ENCODE peak calls at places on chromosomes 1 and 21, in five cellular contexts. S is vagina, L is transverse colon, P is K562, R is sigmoid colon. X is an unnamed sample.
A peak's percentile ranks its signal among the peaks of the same experiment; 100 is the strongest.

GRCh38 chr1:25006770-25007169 is 76.7 kb upstream of the RUNX3 start:
- DNase-seq in P (no peak), S (no peak), L (no peak), R (peak; percentile 72), X (peak; percentile 63)

GRCh38 chr1:21261551-21262281 is 28.5 kb downstream of the ECE1 start:
- DNase-seq in S (no peak), L (peak; percentile 53), R (peak; percentile 92), P (peak; percentile 66), X (peak; percentile 95)

GRCh38 chr21:43903451-43904091 is 38.5 kb downstream of the AGPAT3 start:
- DNase-seq in P (no peak), R (peak; percentile 65), L (peak; percentile 26), S (no peak), X (peak; percentile 92)

GRCh38 chr21:37145635-37146111 is 72.6 kb downstream of the TTC3 start:
- DNase-seq in P (no peak), L (no peak), R (no peak), S (no peak), X (no peak)

GRCh38 chr1:114015075-114015474 is 35.8 kb downstream of the OLFML3 start:
- DNase-seq in S (no peak), R (no peak), P (no peak), L (no peak), X (no peak)

GRCh38 chr21:36966066-36966845 is at the start of gene HLCS:
- DNase-seq in P (peak; percentile 94), S (no peak), L (peak; percentile 85), R (peak; percentile 85), X (peak; percentile 69)

GRCh38 chr1:189103956-189104355 is 1373.7 kb downstream of the BRINP3 start:
- DNase-seq in L (no peak), R (no peak), P (no peak), S (no peak), X (no peak)

GRCh38 chr1:54517536-54517935 is 30.5 kb upstream of the ACOT11 start:
- DNase-seq in R (no peak), P (no peak), S (no peak), L (no peak), X (no peak)

GRCh38 chr1:188670837-188671236 is 1806.8 kb downstream of the BRINP3 start:
- DNase-seq in S (no peak), P (no peak), L (no peak), R (no peak), X (no peak)

GRCh38 chr1:243680861-243681260 is 169.2 kb downstream of the AKT3 start:
- DNase-seq in S (no peak), P (no peak), L (no peak), R (no peak), X (no peak)

GRCh38 chr1:32798191-32798590 is 19.0 kb downstream of the YARS1 start:
- DNase-seq in S (no peak), P (no peak), L (no peak), R (no peak), X (no peak)

GRCh38 chr1:156833598-156833997 is 16.9 kb upstream of the SH2D2A start:
- DNase-seq in R (no peak), S (no peak), L (no peak), P (no peak), X (no peak)

GRCh38 chr1:173354937-173355280 is 122.2 kb upstream of the PRDX6 start:
- DNase-seq in R (no peak), S (no peak), P (no peak), L (no peak), X (no peak)

GRCh38 chr21:34192646-34193285 is 119.4 kb downstream of the MRPS6 start:
- DNase-seq in R (no peak), P (no peak), S (no peak), L (no peak), X (no peak)

GRCh38 chr1:207021876-207022596 is 10.5 kb downstream of the C1orf116 start:
- DNase-seq in S (no peak), P (no peak), R (no peak), L (no peak), X (no peak)

GRCh38 chr1:30697977-30698376 is 25.4 kb downstream of the MATN1 start:
- DNase-seq in R (peak; percentile 67), P (no peak), S (no peak), L (no peak), X (no peak)
- TF ChIP-seq CTCF in R (no peak), P (no peak), S (no peak), L (no peak), X (no peak)

GRCh38 chr1:165827199-165828102 is at the start of gene UCK2:
- DNase-seq in S (no peak), P (peak; percentile 89), L (peak; percentile 87), R (peak; percentile 87), X (peak; percentile 87)
- TF ChIP-seq POLR2A in S (no peak), P (peak; percentile 77), L (peak; percentile 68), R (peak; percentile 13), X (peak; percentile 77)

GRCh38 chr1:162497723-162498441 is at the start of gene UHMK1:
- DNase-seq in P (peak; percentile 96), R (peak; percentile 96), L (peak; percentile 92), S (no peak), X (peak; percentile 95)

GRCh38 chr1:162498442-162498785 is 796 bp downstream of the UHMK1 start:
- DNase-seq in R (no peak), S (no peak), P (no peak), L (no peak), X (no peak)

GRCh38 chr1:162502077-162502476 is 4.5 kb downstream of the UHMK1 start:
- DNase-seq in R (no peak), P (no peak), L (no peak), S (no peak), X (no peak)

GRCh38 chr1:162500805-162501204 is 3.2 kb downstream of the UHMK1 start:
- DNase-seq in L (no peak), R (no peak), P (no peak), S (no peak), X (no peak)

DNA sequence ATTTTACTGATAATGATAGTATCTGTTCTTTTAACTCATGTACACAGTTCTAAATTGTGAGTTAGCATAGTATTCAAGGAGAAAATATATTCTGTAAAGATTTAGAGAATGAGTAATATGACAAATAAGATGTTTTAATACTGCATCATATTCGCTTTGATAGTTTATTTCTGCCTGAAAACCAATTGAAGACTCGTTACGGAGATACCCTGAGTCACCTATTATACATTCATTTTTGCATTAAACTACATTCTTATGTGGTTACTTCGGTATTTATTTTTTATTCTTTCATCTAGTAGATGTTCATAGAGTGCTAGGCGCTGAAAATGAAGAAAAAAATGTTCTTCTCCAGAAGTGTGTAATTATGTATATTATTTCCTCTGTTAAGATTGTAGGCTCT is 5.3 kb downstream of the UHMK1 start:
- DNase-seq in S (no peak), L (no peak), R (no peak), P (no peak), X (no peak)
- H3K36me3 ChIP-seq in S (peaks cover 53% of the 10 kb centered on the region), L (peaks cover 49% of the 10 kb centered on the region), R (peaks cover 44% of the 10 kb centered on the region), P (peaks cover 77% of the 10 kb centered on the region), X (no peaks in the 10 kb centered on the region)

GRCh38 chr1:116847688-116848531 is 61.8 kb upstream of the PTGFRN start:
- DNase-seq in P (no peak), R (peak; percentile 90), L (peak; percentile 27), S (no peak), X (no peak)
- TF ChIP-seq CTCF in P (no peak), R (no peak), L (no peak), S (no peak), X (no peak)

GRCh38 chr1:65148548-65149390 is 766 bp downstream of the AK4 start:
- DNase-seq in R (peak; percentile 85), P (peak; percentile 69), L (peak; percentile 46), S (no peak), X (no peak)
- TF ChIP-seq POLR2A in R (no peak), P (no peak), L (no peak), S (no peak), X (no peak)

GRCh38 chr1:118788372-118788955 is 199.7 kb downstream of the TBX15 start:
- DNase-seq in P (no peak), R (no peak), S (no peak), L (no peak), X (no peak)

GRCh38 chr1:118791094-118791691 is 196.9 kb downstream of the TBX15 start:
- DNase-seq in S (no peak), P (no peak), L (no peak), R (no peak), X (no peak)

GRCh38 chr1:118783095-118783758 is 204.9 kb downstream of the TBX15 start:
- DNase-seq in P (no peak), L (no peak), S (no peak), R (no peak), X (no peak)

GRCh38 chr1:118785246-118785645 is 202.9 kb downstream of the TBX15 start:
- DNase-seq in P (no peak), L (no peak), R (no peak), S (no peak), X (no peak)

GRCh38 chr1:118786454-118787155 is 201.5 kb downstream of the TBX15 start:
- DNase-seq in S (no peak), P (no peak), R (no peak), L (no peak), X (no peak)
- H3K36me3 ChIP-seq in S (no peaks in the 10 kb centered on the region), P (no peaks in the 10 kb centered on the region), R (no peaks in the 10 kb centered on the region), L (no peaks in the 10 kb centered on the region), X (no peaks in the 10 kb centered on the region)

GRCh38 chr1:52404975-52405338 is 555 bp downstream of the PRPF38A start:
- DNase-seq in L (no peak), R (no peak), S (no peak), P (no peak), X (no peak)
- TF ChIP-seq CTCF in L (no peak), R (no peak), S (no peak), P (no peak), X (peak; percentile 5)

GRCh38 chr1:179142889-179143299 is 61.0 kb downstream of the TOR3A start:
- DNase-seq in P (no peak), S (no peak), L (no peak), R (no peak), X (no peak)
- TF ChIP-seq POLR2A in P (no peak), S (peak; percentile 57), L (peak; percentile 21), R (no peak), X (peak; percentile 10)

DNA sequence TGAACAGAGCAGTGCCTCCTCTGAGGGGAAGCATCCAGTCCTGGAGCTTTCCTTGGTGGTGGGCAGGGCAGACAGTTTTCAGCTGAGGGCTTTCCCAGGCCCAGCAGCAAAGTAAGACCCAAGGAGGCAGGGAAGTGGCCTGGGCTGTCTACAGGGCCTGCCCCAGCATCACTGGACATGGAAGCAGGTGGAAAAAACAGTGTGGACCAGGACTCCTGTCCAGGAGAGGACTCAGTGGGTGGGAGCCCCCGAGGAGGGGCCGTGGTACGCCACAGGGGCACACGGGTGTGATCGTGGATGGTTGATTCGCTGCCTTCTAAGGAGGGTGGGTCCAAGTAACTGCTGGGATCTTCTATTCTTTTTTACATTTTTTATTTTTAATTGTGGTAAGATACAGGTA is 387.6 kb downstream of the KIF26B start:
- DNase-seq in R (no peak), P (no peak), S (no peak), L (no peak), X (no peak)
- H3K36me3 ChIP-seq in R (no peaks in the 10 kb centered on the region), P (no peaks in the 10 kb centered on the region), S (no peaks in the 10 kb centered on the region), L (no peaks in the 10 kb centered on the region), X (no peaks in the 10 kb centered on the region)

GRCh38 chr1:247375747-247376146 is 40.2 kb upstream of the NLRP3 start:
- DNase-seq in S (no peak), R (no peak), L (no peak), P (no peak), X (no peak)

GRCh38 chr1:247370786-247371732 is 39.4 kb upstream of the ZNF496 start:
- DNase-seq in L (peak; percentile 11), S (no peak), R (peak; percentile 71), P (no peak), X (no peak)

GRCh38 chr1:247376659-247377058 is 39.3 kb upstream of the NLRP3 start:
- DNase-seq in R (no peak), P (no peak), S (no peak), L (no peak), X (no peak)

GRCh38 chr1:247371801-247372259 is 40.2 kb upstream of the ZNF496 start:
- DNase-seq in P (no peak), R (no peak), S (no peak), L (no peak), X (no peak)

GRCh38 chr1:247373721-247374141 is 42.1 kb upstream of the ZNF496 start:
- DNase-seq in R (peak; percentile 73), S (no peak), P (peak; percentile 32), L (peak; percentile 46), X (peak; percentile 37)
- TF ChIP-seq CTCF in R (peak; percentile 13), S (no peak), P (peak; percentile 71), L (peak; percentile 28), X (peak; percentile 40)